ENCODE peak calls at places on chromosomes 6 and 20, in four cellular contexts. E, D, J and X are unnamed samples.

GRCh38 chr20:37394543-37395410 is 48.8 kb downstream of the SRC start:
- DNase-seq in D (no peak), J (no peak), E (no peak), X (no peak)

GRCh38 chr20:24339179-24339578 is 130.2 kb upstream of the SYNDIG1 start:
- DNase-seq in D (no peak), E (no peak), J (no peak), X (no peak)

GRCh38 chr6:137434640-137435039 is 59.6 kb downstream of the OLIG3 start:
- DNase-seq in J (no peak), D (no peak), E (no peak), X (no peak)

GRCh38 chr6:160950507-160950906 is 41.1 kb upstream of the MAP3K4 start:
- DNase-seq in E (no peak), D (peak), J (no peak), X (no peak)

GRCh38 chr6:48135352-48136084 is 24.5 kb upstream of the PTCHD4 start:
- DNase-seq in D (no peak), E (no peak), J (no peak), X (peak)

GRCh38 chr20:528923-529594 is 14.5 kb downstream of the CSNK2A1 start:
- DNase-seq in J (peak), D (peak), E (no peak), X (peak)

GRCh38 chr20:63483834-63484233 is 11.4 kb upstream of the KCNQ2 start:
- DNase-seq in J (no peak), D (no peak), E (no peak), X (no peak)

GRCh38 chr20:20611165-20611564 is 101.3 kb downstream of the RALGAPA2 start:
- DNase-seq in E (no peak), J (no peak), D (no peak), X (no peak)

GRCh38 chr20:23094927-23095326 is 8.8 kb upstream of the CD93 start:
- DNase-seq in E (no peak), J (no peak), D (no peak), X (no peak)

GRCh38 chr20:22453244-22454080 is 130.9 kb downstream of the FOXA2 start:
- DNase-seq in J (no peak), E (no peak), D (no peak), X (peak)

GRCh38 chr20:35055445-35056276 is 36.9 kb downstream of the TRPC4AP start:
- DNase-seq in J (peak), D (no peak), E (no peak), X (peak)

GRCh38 chr20:2986466-2986865 is 57.0 kb upstream of the GNRH2 start:
- DNase-seq in D (no peak), E (no peak), J (no peak), X (peak)

GRCh38 chr20:56587307-56588108 is 41.6 kb upstream of the TFAP2C start:
- DNase-seq in J (no peak), E (no peak), D (no peak), X (no peak)

GRCh38 chr6:75748743-75749538 is at the start of gene MYO6:
- DNase-seq in J (no peak), D (no peak), E (peak), X (peak)

GRCh38 chr6:43172127-43173007 is 1.3 kb downstream of the SRF start:
- DNase-seq in E (peak), D (no peak), J (no peak), X (peak)

GRCh38 chr6:6972456-6972855 is 135.3 kb upstream of the RREB1 start:
- DNase-seq in E (no peak), J (peak), D (no peak), X (peak)

GRCh38 chr6:132763269-132763668 is 5.6 kb upstream of the VNN2 start:
- DNase-seq in E (no peak), J (no peak), D (no peak), X (no peak)

GRCh38 chr6:140766999-140767398 is 1365.7 kb upstream of the GJE1 start:
- DNase-seq in J (no peak), E (no peak), D (no peak), X (no peak)

GRCh38 chr6:155417454-155417853 is 38.2 kb downstream of the NOX3 start:
- DNase-seq in J (no peak), D (no peak), E (no peak), X (peak)

GRCh38 chr6:137086031-137086430 is 41.3 kb upstream of the IL20RA start:
- DNase-seq in J (no peak), E (no peak), D (no peak), X (no peak)

GRCh38 chr6:1705630-1706029 is 95.9 kb downstream of the FOXC1 start:
- DNase-seq in E (no peak), D (no peak), J (no peak), X (no peak)

GRCh38 chr6:122289721-122290501 is 109.5 kb upstream of the HSF2 start:
- DNase-seq in D (no peak), E (no peak), J (peak), X (peak)

GRCh38 chr20:24953204-24953565 is 4.1 kb downstream of the CST7 start:
- DNase-seq in D (no peak), E (no peak), J (no peak), X (no peak)

GRCh38 chr6:146870765-146871164 is 272.0 kb downstream of the ADGB start:
- DNase-seq in D (no peak), E (no peak), J (no peak), X (no peak)

GRCh38 chr20:19889011-19889953 is 127.9 kb upstream of the NAA20 start:
- DNase-seq in E (peak), D (no peak), J (peak), X (peak)

GRCh38 chr20:61538481-61539265 is 286.6 kb downstream of the CDH4 start:
- DNase-seq in D (no peak), E (no peak), J (no peak), X (no peak)

GRCh38 chr6:68575765-68576439 is 59.2 kb upstream of the ADGRB3 start:
- DNase-seq in E (no peak), D (no peak), J (no peak), X (no peak)

GRCh38 chr6:148090326-148090725 is 252.3 kb upstream of the SASH1 start:
- DNase-seq in D (no peak), E (no peak), J (no peak), X (no peak)

GRCh38 chr6:125835221-125835744 is 44.5 kb downstream of the NCOA7 start:
- DNase-seq in J (peak), E (no peak), D (no peak), X (peak)

GRCh38 chr6:43740321-43740960 is 29.6 kb upstream of the VEGFA start:
- DNase-seq in E (no peak), D (no peak), J (no peak), X (no peak)

GRCh38 chr6:90406142-90406794 is 109.6 kb upstream of the BACH2 start:
- DNase-seq in J (no peak), E (no peak), D (no peak), X (peak)

GRCh38 chr20:44861547-44862006 is 23.9 kb upstream of the YWHAB start:
- DNase-seq in E (no peak), J (peak), D (peak), X (peak)

GRCh38 chr6:79421707-79422484 is 115.3 kb downstream of the LCA5 start:
- DNase-seq in E (no peak), J (peak), D (peak), X (peak)

GRCh38 chr6:163485388-163485851 is 70.9 kb downstream of the QKI start:
- DNase-seq in J (no peak), E (no peak), D (no peak), X (no peak)

DNA sequence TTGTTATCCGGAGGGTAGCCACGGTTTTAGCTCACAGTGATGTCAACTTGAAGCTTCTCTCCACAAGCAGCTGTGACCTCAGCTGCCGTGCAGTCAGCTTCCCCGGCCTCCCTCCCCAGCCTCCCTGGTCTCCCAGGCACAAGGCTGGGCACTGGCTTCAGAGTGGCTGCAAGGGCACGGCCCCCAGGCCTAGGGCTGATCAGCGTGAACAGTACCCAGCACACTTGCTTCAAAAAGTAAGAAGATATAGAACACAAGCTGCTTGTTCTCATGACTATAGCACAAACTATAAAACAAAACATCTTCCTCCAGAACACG is 199.2 kb upstream of the THBS2 start:
- DNase-seq in D (no peak), J (no peak), E (no peak), X (peak)
- H3K4me3 ChIP-seq in D (no peak), J (no peak), E (peak), X (no peak)

GRCh38 chr6:24761851-24762250 is 12.9 kb upstream of the GMNN start:
- DNase-seq in E (no peak), J (no peak), D (no peak), X (no peak)

GRCh38 chr6:24768361-24768760 is 6.4 kb upstream of the GMNN start:
- DNase-seq in J (no peak), D (no peak), E (no peak), X (no peak)

GRCh38 chr6:24763578-24763977 is 11.2 kb upstream of the GMNN start:
- DNase-seq in D (no peak), E (no peak), J (no peak), X (no peak)

GRCh38 chr6:24761193-24761835 is 13.4 kb upstream of the GMNN start:
- DNase-seq in J (no peak), E (no peak), D (no peak), X (no peak)

DNA sequence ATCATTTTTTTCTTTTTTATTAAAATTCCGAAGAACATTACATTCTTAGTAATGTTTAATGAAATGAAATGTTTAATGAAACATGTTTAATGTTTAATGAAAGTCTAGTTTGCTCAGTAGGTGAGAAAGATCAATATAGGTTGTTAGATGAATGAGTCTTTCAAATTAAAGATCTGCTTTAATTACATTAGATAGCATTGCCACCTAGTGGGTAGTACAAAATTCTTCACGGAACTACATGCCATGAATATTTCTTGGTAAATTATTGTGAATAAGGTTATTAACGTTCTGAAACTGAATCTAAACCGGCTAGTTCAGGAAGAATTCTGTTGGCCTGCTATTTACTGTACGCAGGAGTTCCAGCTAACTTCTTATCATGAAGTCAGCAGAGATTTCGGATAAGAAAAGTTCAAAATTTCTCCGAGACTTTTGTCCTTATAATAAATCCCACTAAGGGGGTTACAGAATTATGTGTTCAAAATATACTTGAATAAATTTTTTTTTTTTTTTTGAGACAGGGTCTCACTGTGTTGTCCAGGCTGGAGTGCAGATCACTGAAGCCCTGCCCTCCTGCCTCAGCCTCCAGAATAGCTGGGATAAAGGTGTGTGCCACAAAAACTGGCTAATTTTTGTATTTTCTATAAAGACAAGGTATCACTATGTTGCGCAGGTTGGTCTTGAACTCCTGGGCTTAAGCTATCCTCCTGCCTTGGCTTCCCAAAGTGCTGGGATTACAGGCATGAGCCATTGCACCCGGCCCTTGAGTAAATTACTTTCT is 7.9 kb upstream of the GMNN start:
- DNase-seq in E (no peak), J (no peak), D (no peak), X (peak)
- TF ChIP-seq CTCF in E (peak), J (peak), D (peak), X (peak)

DNA sequence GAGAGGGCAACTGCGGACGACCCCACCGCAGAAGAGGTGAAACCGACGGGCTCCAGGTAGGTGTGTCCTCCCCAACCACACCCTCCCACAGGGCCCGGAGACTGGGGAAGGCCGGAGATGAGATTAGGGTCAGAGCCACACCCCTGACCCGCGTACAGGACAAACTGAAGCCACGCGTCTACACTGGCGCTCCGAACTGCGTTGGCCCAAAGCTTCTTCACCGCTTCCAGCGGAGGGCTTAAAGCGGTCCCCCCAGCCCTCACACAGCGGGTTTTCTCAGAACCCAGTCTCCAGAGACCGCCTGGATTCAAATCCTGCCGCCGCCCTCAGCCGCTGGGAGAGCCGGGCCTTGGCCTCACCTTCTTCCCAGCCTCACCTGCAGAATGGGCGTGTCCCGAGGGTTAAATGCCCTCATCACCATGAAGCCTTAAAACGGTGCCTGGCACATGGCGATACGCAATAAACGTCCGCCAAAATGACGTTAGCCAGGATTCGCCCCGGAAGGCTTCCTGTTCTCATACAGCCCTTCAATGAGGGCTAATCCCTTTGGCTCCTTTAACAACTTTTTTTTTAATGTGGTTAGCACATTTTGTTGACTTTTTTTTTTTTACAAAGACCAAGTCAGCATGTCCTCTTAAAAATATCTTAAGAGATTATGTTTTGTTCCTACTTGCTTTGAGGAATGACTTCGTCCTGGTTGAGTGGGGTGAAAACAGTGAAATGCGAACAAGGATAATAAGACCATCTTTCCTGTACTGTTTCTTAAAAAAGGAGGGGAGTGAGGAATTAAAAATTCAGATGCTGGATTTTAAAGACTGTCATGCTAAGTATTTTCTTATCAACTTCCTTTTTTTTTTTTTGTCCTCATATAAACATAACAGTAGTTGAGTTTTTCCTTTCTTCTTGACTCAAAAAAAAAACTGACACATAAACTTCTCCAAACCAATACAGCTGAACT is 15.1 kb upstream of the ZNF217 start:
- DNase-seq in J (no peak), D (no peak), E (peak), X (peak)
- H3K4me3 ChIP-seq in J (no peak), D (no peak), E (no peak), X (no peak)

GRCh38 chr6:117601811-117602150 is 530 bp downstream of the GOPC start:
- DNase-seq in J (no peak), E (peak), D (no peak), X (no peak)

GRCh38 chr6:117602899-117603588 is 733 bp upstream of the GOPC start:
- DNase-seq in J (no peak), E (no peak), D (no peak), X (no peak)

GRCh38 chr6:117605169-117605826 is 3.0 kb upstream of the GOPC start:
- DNase-seq in D (peak), E (no peak), J (peak), X (peak)

GRCh38 chr6:117600008-117600743 is 2.1 kb downstream of the GOPC start:
- DNase-seq in D (no peak), J (no peak), E (no peak), X (peak)

GRCh38 chr6:117602151-117602898 is at the start of gene GOPC:
- DNase-seq in J (peak), E (peak), D (peak), X (peak)
- TF ChIP-seq CTCF in J (peak), E (peak), D (peak), X (peak)

DNA sequence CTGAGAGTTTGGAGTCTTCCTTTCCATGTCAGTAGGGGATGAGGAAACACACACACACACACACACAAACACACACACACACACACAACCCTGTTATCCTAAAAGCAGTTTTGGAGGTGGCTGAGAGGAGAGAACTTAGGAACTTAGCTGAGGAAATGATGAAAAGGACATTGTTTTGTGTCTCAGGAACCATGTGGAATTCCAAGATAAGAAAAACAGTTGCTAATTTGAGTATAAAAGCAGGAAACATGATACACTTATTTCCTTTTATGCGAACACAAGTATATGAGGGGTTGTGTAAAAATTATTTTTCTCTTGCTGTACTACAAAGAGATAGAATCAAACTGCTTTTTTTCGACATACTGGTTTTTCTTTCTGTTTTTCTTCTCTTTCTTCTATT is at the start of gene MYCT1:
- DNase-seq in J (no peak), D (no peak), E (no peak), X (no peak)
- H3K4me3 ChIP-seq in J (no peak), D (no peak), E (peak), X (no peak)

GRCh38 chr20:46089338-46090094 is at the start of gene NCOA5:
- DNase-seq in J (peak), E (peak), D (peak), X (peak)

GRCh38 chr20:46089076-46089337 is 755 bp downstream of the NCOA5 start:
- DNase-seq in D (no peak), E (no peak), J (no peak), X (peak)

GRCh38 chr20:46088409-46089075 is 1.2 kb downstream of the NCOA5 start:
- DNase-seq in J (no peak), E (no peak), D (no peak), X (peak)

GRCh38 chr20:46090095-46090388 is 280 bp upstream of the NCOA5 start:
- DNase-seq in J (no peak), D (no peak), E (no peak), X (no peak)

DNA sequence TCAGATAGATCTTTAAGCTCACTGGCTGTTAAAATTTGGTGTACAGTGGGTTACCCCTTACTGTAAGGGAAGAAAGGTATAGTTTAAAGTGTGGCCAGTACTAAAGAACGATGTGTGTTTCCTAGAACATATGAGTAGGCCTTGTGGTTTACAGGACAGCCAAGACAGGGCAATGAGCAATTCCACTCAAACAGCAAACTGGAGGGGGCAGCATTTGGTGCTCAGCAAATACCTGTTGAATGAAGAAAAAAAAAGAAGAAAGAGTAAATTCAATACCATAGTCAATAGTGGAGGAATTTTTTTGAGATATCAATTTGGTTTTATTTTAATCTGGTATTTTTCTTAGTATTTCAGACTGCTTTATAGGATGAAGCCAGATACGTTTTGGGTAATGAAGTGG is 3.8 kb upstream of the NCOA5 start:
- DNase-seq in D (no peak), E (no peak), J (no peak), X (no peak)
- TF ChIP-seq CTCF in D (no peak), E (no peak), J (no peak), X (no peak)